ENCODE peak calls at places on chromosomes 16 and 17, in ten cellular contexts. One of them, this sample, is unnamed.

GRCh38 chr17:38809828-38810227 is 10.5 kb upstream of the PIP4K2B start:
- DNase-seq in MM.1S: no peak
- DNase-seq in IMR-90: no peak
- DNase-seq in psoas muscle: no peak
- DNase-seq in A549: no peak
- DNase-seq in body of pancreas: no peak
- DNase-seq in left ventricle myocardium inferior: no peak
- DNase-seq in HepG2: no peak
- DNase-seq in GM12878: no peak
- DNase-seq in fibroblast of lung: no peak
- DNase-seq in this sample: no peak

GRCh38 chr17:64115871-64116534 is 13.9 kb downstream of the ERN1 start:
- DNase-seq in A549: peak; percentile 34
- DNase-seq in HepG2: no peak
- DNase-seq in GM12878: no peak
- DNase-seq in left ventricle myocardium inferior: no peak
- DNase-seq in MM.1S: no peak
- DNase-seq in IMR-90: peak; percentile 94
- DNase-seq in psoas muscle: no peak
- DNase-seq in body of pancreas: peak; percentile 69
- DNase-seq in fibroblast of lung: peak; percentile 89
- DNase-seq in this sample: no peak

GRCh38 chr16:89853306-89853993 is 19.9 kb upstream of the TCF25 start:
- DNase-seq in psoas muscle: no peak
- DNase-seq in body of pancreas: no peak
- DNase-seq in IMR-90: no peak
- DNase-seq in fibroblast of lung: no peak
- DNase-seq in MM.1S: no peak
- DNase-seq in GM12878: no peak
- DNase-seq in left ventricle myocardium inferior: no peak
- DNase-seq in A549: no peak
- DNase-seq in HepG2: no peak
- DNase-seq in this sample: peak; percentile 84

GRCh38 chr17:79064026-79064425 is 10.6 kb upstream of the ENGASE start:
- DNase-seq in A549: no peak
- DNase-seq in HepG2: no peak
- DNase-seq in fibroblast of lung: no peak
- DNase-seq in GM12878: no peak
- DNase-seq in psoas muscle: no peak
- DNase-seq in left ventricle myocardium inferior: no peak
- DNase-seq in body of pancreas: no peak
- DNase-seq in IMR-90: no peak
- DNase-seq in MM.1S: no peak
- DNase-seq in this sample: no peak

GRCh38 chr16:12651765-12652531 is 151.7 kb downstream of the CPPED1 start:
- DNase-seq in MM.1S: no peak
- DNase-seq in IMR-90: no peak
- DNase-seq in psoas muscle: no peak
- DNase-seq in HepG2: no peak
- DNase-seq in left ventricle myocardium inferior: no peak
- DNase-seq in GM12878: no peak
- DNase-seq in A549: no peak
- DNase-seq in fibroblast of lung: no peak
- DNase-seq in body of pancreas: no peak
- DNase-seq in this sample: no peak

GRCh38 chr16:82748026-82748425 is 121.3 kb downstream of the CDH13 start:
- DNase-seq in A549: no peak
- DNase-seq in psoas muscle: peak; percentile 68
- DNase-seq in MM.1S: no peak
- DNase-seq in GM12878: no peak
- DNase-seq in body of pancreas: peak; percentile 14
- DNase-seq in fibroblast of lung: peak; percentile 88
- DNase-seq in HepG2: no peak
- DNase-seq in IMR-90: peak; percentile 66
- DNase-seq in left ventricle myocardium inferior: peak; percentile 51
- DNase-seq in this sample: no peak

GRCh38 chr16:55144656-55145055 is 179.3 kb upstream of the IRX6 start:
- DNase-seq in body of pancreas: no peak
- DNase-seq in MM.1S: no peak
- DNase-seq in GM12878: no peak
- DNase-seq in A549: no peak
- DNase-seq in HepG2: no peak
- DNase-seq in psoas muscle: no peak
- DNase-seq in fibroblast of lung: no peak
- DNase-seq in left ventricle myocardium inferior: no peak
- DNase-seq in IMR-90: no peak
- DNase-seq in this sample: no peak

GRCh38 chr17:2815781-2816185 is 19.5 kb downstream of the RAP1GAP2 start:
- DNase-seq in IMR-90: no peak
- DNase-seq in HepG2: no peak
- DNase-seq in psoas muscle: no peak
- DNase-seq in left ventricle myocardium inferior: no peak
- DNase-seq in fibroblast of lung: no peak
- DNase-seq in MM.1S: no peak
- DNase-seq in GM12878: no peak
- DNase-seq in body of pancreas: no peak
- DNase-seq in A549: no peak
- DNase-seq in this sample: no peak

GRCh38 chr17:4806770-4807533 is at the start of gene PLD2:
- DNase-seq in A549: peak; percentile 81
- DNase-seq in MM.1S: peak; percentile 92
- DNase-seq in IMR-90: peak; percentile 67
- DNase-seq in GM12878: no peak
- DNase-seq in body of pancreas: peak; percentile 85
- DNase-seq in HepG2: peak; percentile 69
- DNase-seq in fibroblast of lung: peak; percentile 71
- DNase-seq in left ventricle myocardium inferior: peak; percentile 90
- DNase-seq in psoas muscle: peak; percentile 92
- DNase-seq in this sample: peak; percentile 93

GRCh38 chr17:14301761-14302401 is 1.0 kb downstream of the HS3ST3B1 start:
- DNase-seq in A549: peak; percentile 29
- DNase-seq in GM12878: no peak
- DNase-seq in HepG2: no peak
- DNase-seq in IMR-90: peak; percentile 48
- DNase-seq in psoas muscle: peak; percentile 62
- DNase-seq in fibroblast of lung: peak; percentile 55
- DNase-seq in MM.1S: no peak
- DNase-seq in left ventricle myocardium inferior: peak; percentile 33
- DNase-seq in body of pancreas: peak; percentile 31
- DNase-seq in this sample: peak; percentile 75

GRCh38 chr17:74561580-74561979 is 5.7 kb downstream of the CD300H start:
- DNase-seq in psoas muscle: no peak
- DNase-seq in GM12878: no peak
- DNase-seq in MM.1S: no peak
- DNase-seq in A549: no peak
- DNase-seq in IMR-90: no peak
- DNase-seq in left ventricle myocardium inferior: no peak
- DNase-seq in HepG2: no peak
- DNase-seq in fibroblast of lung: no peak
- DNase-seq in body of pancreas: no peak
- DNase-seq in this sample: no peak

GRCh38 chr17:54864636-54865420 is 35.8 kb upstream of the TOM1L1 start:
- DNase-seq in body of pancreas: no peak
- DNase-seq in IMR-90: no peak
- DNase-seq in HepG2: no peak
- DNase-seq in A549: no peak
- DNase-seq in MM.1S: no peak
- DNase-seq in left ventricle myocardium inferior: no peak
- DNase-seq in GM12878: no peak
- DNase-seq in fibroblast of lung: no peak
- DNase-seq in psoas muscle: no peak
- DNase-seq in this sample: no peak

GRCh38 chr16:84661418-84662060 is 13.2 kb downstream of the KLHL36 start:
- DNase-seq in A549: no peak
- DNase-seq in GM12878: no peak
- DNase-seq in body of pancreas: no peak
- DNase-seq in MM.1S: no peak
- DNase-seq in HepG2: no peak
- DNase-seq in IMR-90: no peak
- DNase-seq in fibroblast of lung: no peak
- DNase-seq in left ventricle myocardium inferior: no peak
- DNase-seq in psoas muscle: no peak
- DNase-seq in this sample: no peak

GRCh38 chr17:50219939-50220465 is 18.6 kb upstream of the COL1A1 start:
- DNase-seq in psoas muscle: no peak
- DNase-seq in MM.1S: no peak
- DNase-seq in A549: no peak
- DNase-seq in IMR-90: peak; percentile 75
- DNase-seq in HepG2: peak; percentile 87
- DNase-seq in left ventricle myocardium inferior: no peak
- DNase-seq in GM12878: no peak
- DNase-seq in fibroblast of lung: peak; percentile 84
- DNase-seq in body of pancreas: no peak
- DNase-seq in this sample: no peak

GRCh38 chr17:61803796-61804195 is 59.5 kb downstream of the BRIP1 start:
- DNase-seq in fibroblast of lung: no peak
- DNase-seq in A549: no peak
- DNase-seq in psoas muscle: no peak
- DNase-seq in MM.1S: no peak
- DNase-seq in GM12878: no peak
- DNase-seq in IMR-90: no peak
- DNase-seq in HepG2: no peak
- DNase-seq in body of pancreas: no peak
- DNase-seq in left ventricle myocardium inferior: no peak
- DNase-seq in this sample: no peak

GRCh38 chr16:27286446-27286845 is 17.9 kb upstream of the NSMCE1 start:
- DNase-seq in A549: peak; percentile 73
- DNase-seq in left ventricle myocardium inferior: no peak
- DNase-seq in fibroblast of lung: peak; percentile 98
- DNase-seq in GM12878: no peak
- DNase-seq in HepG2: peak; percentile 64
- DNase-seq in psoas muscle: no peak
- DNase-seq in IMR-90: peak; percentile 97
- DNase-seq in body of pancreas: no peak
- DNase-seq in MM.1S: no peak
- DNase-seq in this sample: no peak

DNA sequence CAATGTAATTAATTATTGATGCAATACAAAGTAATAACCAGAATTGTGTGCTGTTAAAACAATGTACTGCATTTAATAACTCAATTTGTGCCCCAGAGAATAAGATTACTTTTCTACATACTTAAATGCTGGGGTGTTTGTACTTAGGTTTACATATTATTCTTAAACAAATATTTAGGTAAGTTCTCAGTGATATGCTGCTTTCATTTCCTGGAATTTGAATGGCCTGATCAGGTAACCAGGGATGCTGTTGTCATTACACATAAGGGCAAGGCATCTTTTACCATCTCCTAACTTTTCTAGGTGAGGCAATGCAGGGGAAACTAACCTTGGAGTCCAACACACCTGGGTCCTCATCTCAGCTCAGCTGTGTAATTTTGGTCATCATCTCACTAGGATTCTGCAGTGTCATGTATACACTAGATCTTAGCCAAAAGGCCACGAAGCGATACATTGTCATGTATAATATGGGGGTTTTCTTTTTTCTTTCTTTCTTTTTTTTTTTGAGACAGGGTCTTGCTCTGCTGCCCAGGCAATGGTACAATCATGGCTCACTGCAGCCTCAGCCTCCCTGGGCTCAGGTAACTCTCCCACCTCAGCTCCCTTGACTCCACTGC is 45.2 kb downstream of the MYO1D start:
- DNase-seq in GM12878: no peak
- DNase-seq in psoas muscle: no peak
- DNase-seq in left ventricle myocardium inferior: no peak
- DNase-seq in A549: no peak
- DNase-seq in IMR-90: no peak
- DNase-seq in HepG2: no peak
- DNase-seq in body of pancreas: no peak
- DNase-seq in fibroblast of lung: no peak
- DNase-seq in MM.1S: no peak
- DNase-seq in this sample: no peak
- H3K4me1 ChIP-seq in GM12878: peaks cover 69% of the 10 kb centered on the region
- H3K4me1 ChIP-seq in psoas muscle: no peaks in the 10 kb centered on the region
- H3K4me1 ChIP-seq in left ventricle myocardium inferior: peaks cover 10% of the 10 kb centered on the region
- H3K4me1 ChIP-seq in A549: peaks cover 8% of the 10 kb centered on the region
- H3K4me1 ChIP-seq in IMR-90: no peaks in the 10 kb centered on the region
- H3K4me1 ChIP-seq in HepG2: peaks cover 37% of the 10 kb centered on the region
- H3K4me1 ChIP-seq in body of pancreas: peaks cover 10% of the 10 kb centered on the region
- H3K4me1 ChIP-seq in fibroblast of lung: no peaks in the 10 kb centered on the region
- H3K4me1 ChIP-seq in MM.1S: peaks cover 70% of the 10 kb centered on the region
- H3K4me1 ChIP-seq in this sample: peaks cover 23% of the 10 kb centered on the region

GRCh38 chr17:46842835-46843234 is 8.5 kb upstream of the WNT9B start:
- DNase-seq in A549: peak; percentile 49
- DNase-seq in psoas muscle: no peak
- DNase-seq in IMR-90: no peak
- DNase-seq in GM12878: no peak
- DNase-seq in left ventricle myocardium inferior: no peak
- DNase-seq in body of pancreas: no peak
- DNase-seq in MM.1S: no peak
- DNase-seq in fibroblast of lung: no peak
- DNase-seq in HepG2: no peak
- DNase-seq in this sample: no peak
- TF ChIP-seq CTCF in A549: peak; percentile 40
- TF ChIP-seq CTCF in psoas muscle: peak; percentile 27
- TF ChIP-seq CTCF in IMR-90: peak; percentile 33
- TF ChIP-seq CTCF in GM12878: no peak
- TF ChIP-seq CTCF in left ventricle myocardium inferior: peak; percentile 35
- TF ChIP-seq CTCF in body of pancreas: peak; percentile 6
- TF ChIP-seq CTCF in MM.1S: peak; percentile 56
- TF ChIP-seq CTCF in fibroblast of lung: peak; percentile 69
- TF ChIP-seq CTCF in HepG2: peak; percentile 37
- TF ChIP-seq CTCF in this sample: no peak

DNA sequence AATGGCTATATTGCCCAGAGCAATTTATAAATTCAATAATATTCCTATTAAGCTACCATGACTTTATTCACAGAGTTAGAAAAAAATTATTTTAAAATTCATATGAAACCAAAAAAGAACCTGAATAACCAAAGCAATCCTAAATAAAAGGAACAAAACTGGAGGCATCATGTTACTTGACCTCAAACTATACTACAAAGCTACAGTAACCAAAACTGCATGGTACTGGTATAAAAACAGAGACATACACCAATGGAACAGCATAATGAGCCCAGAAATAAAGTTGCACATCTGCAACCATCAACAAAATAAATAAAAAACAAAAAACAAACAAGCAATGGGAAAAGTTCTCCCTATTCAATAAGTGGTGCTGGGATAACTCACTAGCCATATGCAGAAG is 203.2 kb downstream of the RGS9 start:
- DNase-seq in left ventricle myocardium inferior: no peak
- DNase-seq in fibroblast of lung: no peak
- DNase-seq in psoas muscle: no peak
- DNase-seq in HepG2: no peak
- DNase-seq in MM.1S: no peak
- DNase-seq in GM12878: no peak
- DNase-seq in IMR-90: no peak
- DNase-seq in body of pancreas: no peak
- DNase-seq in A549: no peak
- DNase-seq in this sample: no peak
- H3K4me3 ChIP-seq in left ventricle myocardium inferior: no peak overlapping the region
- H3K4me3 ChIP-seq in fibroblast of lung: no peak overlapping the region
- H3K4me3 ChIP-seq in psoas muscle: no peak overlapping the region
- H3K4me3 ChIP-seq in HepG2: no peak overlapping the region
- H3K4me3 ChIP-seq in MM.1S: no peak overlapping the region
- H3K4me3 ChIP-seq in GM12878: no peak overlapping the region
- H3K4me3 ChIP-seq in IMR-90: no peak overlapping the region
- H3K4me3 ChIP-seq in body of pancreas: no peak overlapping the region
- H3K4me3 ChIP-seq in A549: no peak overlapping the region
- H3K4me3 ChIP-seq in this sample: no peak overlapping the region

DNA sequence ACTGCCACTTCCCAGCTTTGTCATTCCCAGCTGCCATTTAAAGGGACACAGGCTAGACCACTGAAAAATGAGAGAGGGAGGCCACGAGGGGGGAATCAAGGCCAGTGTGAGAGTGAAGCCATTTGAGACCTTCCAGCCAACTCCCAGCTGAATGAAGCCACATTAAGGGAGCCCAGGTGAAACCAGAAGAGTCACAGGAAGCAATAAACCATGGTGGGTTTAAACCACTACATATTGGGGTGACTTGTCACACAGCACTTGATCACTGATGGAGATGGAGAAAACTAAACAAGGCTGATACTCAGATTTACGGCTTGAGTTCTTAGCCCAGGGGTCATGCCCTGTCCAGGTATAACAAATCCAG is 2.8 kb upstream of the NUBP1 start:
- DNase-seq in GM12878: no peak
- DNase-seq in fibroblast of lung: no peak
- DNase-seq in psoas muscle: no peak
- DNase-seq in HepG2: no peak
- DNase-seq in body of pancreas: no peak
- DNase-seq in A549: no peak
- DNase-seq in left ventricle myocardium inferior: no peak
- DNase-seq in MM.1S: no peak
- DNase-seq in IMR-90: no peak
- DNase-seq in this sample: no peak
- H3K4me1 ChIP-seq in GM12878: peaks cover 50% of the 10 kb centered on the region
- H3K4me1 ChIP-seq in fibroblast of lung: peaks cover 13% of the 10 kb centered on the region
- H3K4me1 ChIP-seq in psoas muscle: peaks cover 39% of the 10 kb centered on the region
- H3K4me1 ChIP-seq in HepG2: peaks cover 45% of the 10 kb centered on the region
- H3K4me1 ChIP-seq in body of pancreas: peaks cover 61% of the 10 kb centered on the region
- H3K4me1 ChIP-seq in A549: peaks cover 38% of the 10 kb centered on the region
- H3K4me1 ChIP-seq in left ventricle myocardium inferior: peaks cover 53% of the 10 kb centered on the region
- H3K4me1 ChIP-seq in MM.1S: peaks cover 21% of the 10 kb centered on the region
- H3K4me1 ChIP-seq in IMR-90: peaks cover 2% of the 10 kb centered on the region
- H3K4me1 ChIP-seq in this sample: peaks cover 4% of the 10 kb centered on the region